ENCODE peak calls at places on chromosomes 3 and 15, in five cellular contexts. C is fibroblast of pulmonary artery, Y is AG10803, W is cardiac muscle cell, Q is fibroblast of lung. Z is an unnamed sample.
A peak's percentile ranks its signal among the peaks of the same experiment; 100 is the strongest.

GRCh38 chr15:52528465-52529288 is at the start of gene MYO5A:
- DNase-seq in Q (peak; percentile 70), C (peak; percentile 69), Y (peak; percentile 73), W (peak; percentile 82), Z (peak; percentile 27)

GRCh38 chr15:89129123-89129815 is 41.0 kb downstream of the ABHD2 start:
- DNase-seq in W (peak; percentile 63), C (peak; percentile 49), Y (no peak), Q (peak; percentile 48), Z (peak; percentile 58)

GRCh38 chr15:45704329-45705249 is 69.8 kb downstream of the SQOR start:
- DNase-seq in Y (no peak), W (peak; percentile 74), C (peak; percentile 59), Q (peak; percentile 28), Z (no peak)

GRCh38 chr15:71627188-71627587 is 183.2 kb upstream of the NR2E3 start:
- DNase-seq in C (no peak), W (no peak), Q (no peak), Y (no peak), Z (no peak)

GRCh38 chr3:78906245-78906644 is 861.6 kb downstream of the ROBO1 start:
- DNase-seq in Y (no peak), C (no peak), W (no peak), Q (no peak), Z (peak; percentile 15)

GRCh38 chr3:185992801-185993467 is 55.1 kb upstream of the TRA2B start:
- DNase-seq in Y (peak; percentile 65), W (no peak), C (no peak), Q (peak; percentile 65), Z (no peak)

GRCh38 chr3:161108840-161109239 is 3.7 kb upstream of the B3GALNT1 start:
- DNase-seq in W (no peak), Y (peak; percentile 58), C (peak; percentile 10), Q (peak; percentile 51), Z (no peak)

GRCh38 chr3:19816631-19817030 is 117.4 kb downstream of the EFHB start:
- DNase-seq in C (no peak), W (no peak), Q (no peak), Y (no peak), Z (no peak)

GRCh38 chr3:190562866-190563525 is 49.1 kb downstream of the IL1RAP start:
- DNase-seq in W (no peak), Y (peak; percentile 24), C (peak; percentile 10), Q (no peak), Z (no peak)

GRCh38 chr3:29064085-29064484 is 216.8 kb upstream of the RBMS3 start:
- DNase-seq in W (no peak), C (peak; percentile 23), Q (peak; percentile 68), Y (peak; percentile 96), Z (no peak)

GRCh38 chr3:52527732-52528595 is 5.7 kb downstream of the NT5DC2 start:
- DNase-seq in Q (no peak), W (no peak), C (no peak), Y (no peak), Z (no peak)

GRCh38 chr15:80893777-80894176 is 95.8 kb downstream of the MESD start:
- DNase-seq in C (no peak), W (no peak), Q (peak; percentile 5), Y (peak; percentile 81), Z (no peak)

GRCh38 chr3:41175365-41175764 is 23.9 kb upstream of the CTNNB1 start:
- DNase-seq in Q (no peak), W (no peak), Y (peak; percentile 6), C (no peak), Z (no peak)

GRCh38 chr15:39054128-39054732 is 489.6 kb upstream of the RASGRP1 start:
- DNase-seq in Q (no peak), W (no peak), Y (no peak), C (no peak), Z (no peak)

GRCh38 chr15:39056357-39056756 is 491.7 kb upstream of the RASGRP1 start:
- DNase-seq in Q (no peak), C (peak; percentile 36), Y (no peak), W (peak; percentile 44), Z (no peak)

GRCh38 chr15:39053480-39053879 is 488.9 kb upstream of the RASGRP1 start:
- DNase-seq in W (no peak), Y (no peak), C (no peak), Q (no peak), Z (no peak)

DNA sequence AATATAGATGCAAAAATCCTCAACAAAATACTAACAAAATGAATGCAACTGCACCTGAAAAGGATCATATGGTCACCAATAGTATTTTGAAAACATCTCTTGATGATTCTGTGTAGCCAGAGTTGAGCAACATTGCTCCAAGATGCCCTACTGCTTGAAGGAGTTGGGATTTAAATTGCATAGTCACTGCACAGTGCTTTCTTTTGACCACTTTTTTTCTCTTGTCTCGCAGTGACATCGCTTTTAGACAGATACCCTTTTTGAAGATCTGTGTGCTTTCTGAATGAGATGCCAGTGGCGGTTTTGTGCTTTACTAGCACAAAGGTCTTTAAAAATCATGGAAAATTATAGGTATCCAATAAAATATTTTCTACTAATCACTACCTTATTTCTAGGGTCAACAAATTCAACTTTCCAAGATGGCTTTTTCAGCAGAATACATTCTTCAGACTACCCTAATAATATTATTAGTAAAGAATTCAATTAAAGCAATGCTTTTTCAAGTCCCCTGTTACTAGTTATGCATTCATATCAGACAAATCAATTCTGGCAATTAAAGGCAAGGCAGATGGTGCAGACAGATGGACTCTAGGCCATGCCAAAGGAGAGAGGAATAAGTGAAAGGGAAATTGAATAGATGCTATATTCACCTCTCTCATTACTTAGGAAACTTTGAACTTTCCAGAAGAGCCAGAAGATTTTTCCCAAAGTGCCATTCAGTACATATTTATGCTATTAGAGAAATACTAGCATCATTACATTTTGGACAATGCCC is 487.5 kb upstream of the RASGRP1 start:
- DNase-seq in Q (no peak), W (no peak), Y (no peak), C (no peak), Z (no peak)
- H3K4me3 ChIP-seq in Q (no peak overlapping the region), W (no peak overlapping the region), Y (no peak overlapping the region), C (no peak overlapping the region), Z (no peak overlapping the region)

GRCh38 chr3:49998326-49998725 is 58.4 kb downstream of the RBM6 start:
- DNase-seq in W (no peak), C (peak; percentile 40), Y (peak; percentile 25), Q (peak; percentile 29), Z (peak; percentile 33)
- TF ChIP-seq CTCF in W (no peak), C (no peak), Y (no peak), Q (no peak), Z (no peak)

GRCh38 chr3:99768808-99769501 is 48.7 kb upstream of the CMSS1 start:
- DNase-seq in W (no peak), C (no peak), Y (no peak), Q (no peak), Z (no peak)

GRCh38 chr3:99768126-99768525 is 49.5 kb upstream of the CMSS1 start:
- DNase-seq in Y (no peak), C (no peak), W (no peak), Q (no peak), Z (no peak)

GRCh38 chr3:99764377-99764776 is 53.3 kb upstream of the CMSS1 start:
- DNase-seq in C (no peak), W (no peak), Y (no peak), Q (no peak), Z (no peak)

GRCh38 chr3:99765042-99765942 is 52.4 kb upstream of the CMSS1 start:
- DNase-seq in W (no peak), Y (peak; percentile 77), C (peak; percentile 69), Q (peak; percentile 58), Z (no peak)

DNA sequence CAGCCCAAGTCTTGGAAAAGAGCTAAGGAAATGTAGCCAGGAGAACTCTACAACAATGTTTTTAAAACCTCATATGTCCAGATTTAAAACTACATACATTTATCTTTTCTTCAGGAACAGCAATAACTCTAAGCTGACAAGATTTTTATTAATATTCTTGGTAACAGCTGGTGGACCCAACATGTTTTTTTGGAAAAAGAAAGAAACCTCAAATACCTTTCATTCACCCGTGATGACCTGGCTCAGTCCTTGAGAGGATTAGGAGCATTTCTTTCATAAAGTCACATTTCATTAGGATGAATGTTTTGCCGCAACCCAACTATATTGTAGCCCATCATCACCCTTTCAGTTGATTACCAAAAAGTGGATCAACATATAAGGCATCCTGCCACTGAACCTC is 50.3 kb upstream of the CMSS1 start:
- DNase-seq in W (no peak), Q (no peak), Y (peak; percentile 80), C (no peak), Z (no peak)
- H3K4me3 ChIP-seq in W (no peak overlapping the region), Q (no peak overlapping the region), Y (no peak overlapping the region), C (no peak overlapping the region), Z (no peak overlapping the region)

DNA sequence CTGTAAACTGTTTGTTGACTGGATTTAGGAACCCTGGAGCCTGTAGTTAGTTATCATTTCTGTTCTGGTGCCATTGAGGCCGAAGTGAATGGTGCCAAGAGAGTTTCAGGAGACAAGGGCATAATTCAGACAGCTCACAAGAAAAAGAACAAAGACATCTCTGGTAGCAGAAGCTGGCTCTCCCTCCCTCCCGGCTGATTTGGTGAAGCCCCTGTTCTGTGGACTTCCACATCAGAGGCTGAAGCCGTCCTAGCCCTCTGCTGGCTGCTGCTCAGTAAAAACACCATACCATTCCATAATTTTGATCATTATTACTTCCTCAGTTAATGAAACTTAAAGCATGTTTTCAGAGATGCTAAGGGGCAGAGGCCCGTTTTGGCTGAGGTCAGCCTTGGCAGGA is 381.2 kb upstream of the WNT5A start:
- DNase-seq in C (no peak), Y (no peak), Q (no peak), W (no peak), Z (no peak)
- TF ChIP-seq CTCF in C (no peak), Y (no peak), Q (peak; percentile 22), W (no peak), Z (peak; percentile 14)

GRCh38 chr15:75900577-75900976 is 3.1 kb upstream of the FBXO22 start:
- DNase-seq in W (no peak), Y (no peak), C (no peak), Q (no peak), Z (no peak)

GRCh38 chr15:75904241-75904631 is 558 bp downstream of the FBXO22 start:
- DNase-seq in Q (peak; percentile 34), Y (peak; percentile 40), C (peak; percentile 46), W (peak; percentile 60), Z (no peak)

GRCh38 chr15:75903331-75904240 is at the start of gene FBXO22:
- DNase-seq in Y (peak; percentile 87), W (peak; percentile 96), Q (peak; percentile 90), C (peak; percentile 93), Z (peak; percentile 79)

GRCh38 chr15:75902129-75902557 is 1.5 kb upstream of the FBXO22 start:
- DNase-seq in W (peak; percentile 94), Q (no peak), Y (no peak), C (no peak), Z (no peak)

GRCh38 chr15:75905231-75905630 is 1.6 kb downstream of the FBXO22 start:
- DNase-seq in C (no peak), W (no peak), Y (no peak), Q (no peak), Z (no peak)
- H3K4me3 ChIP-seq in C (no peak overlapping the region), W (no peak overlapping the region), Y (peak overlapping the region; percentile 11), Q (no peak overlapping the region), Z (peak overlapping the region; percentile 69)

GRCh38 chr3:31522152-31522551 is 10.6 kb upstream of the STT3B start:
- DNase-seq in Q (no peak), Y (no peak), C (peak; percentile 25), W (no peak), Z (no peak)
- TF ChIP-seq CTCF in Q (no peak), Y (no peak), C (no peak), W (no peak), Z (no peak)